ENCODE peak calls at places on chromosomes 13 and 19, in eight cellular contexts. One of them, this sample, is unnamed.

GRCh38 chr19:15210323-15210774 is 9.6 kb upstream of the NOTCH3 start:
- DNase-seq in OCI-M1: peak; percentile 92
- DNase-seq in activated naive CD8-positive, alpha-beta T cell treated with anti-CD3 and anti-CD28 coated beads for 36 hours: no peak
- DNase-seq in activated gamma-delta T cell treated with anti-CD3 and anti-CD28 coated beads, Interleukin-2, amount 50 U/mL, for 16 hours: no peak
- DNase-seq in activated T-cell treated with anti-CD3 and anti-CD28 coated beads for 4 hours: no peak
- DNase-seq in NCI-H526 treated with DMSO at 0.1 percent for 48 hours: no peak
- DNase-seq in left ventricle myocardium superior: peak; percentile 49
- DNase-seq in pancreas: no peak
- DNase-seq in this sample: no peak

GRCh38 chr19:19146865-19147264 is 8.6 kb upstream of the TMEM161A start:
- DNase-seq in OCI-M1: no peak
- DNase-seq in activated naive CD8-positive, alpha-beta T cell treated with anti-CD3 and anti-CD28 coated beads for 36 hours: no peak
- DNase-seq in activated gamma-delta T cell treated with anti-CD3 and anti-CD28 coated beads, Interleukin-2, amount 50 U/mL, for 16 hours: no peak
- DNase-seq in activated T-cell treated with anti-CD3 and anti-CD28 coated beads for 4 hours: no peak
- DNase-seq in NCI-H526 treated with DMSO at 0.1 percent for 48 hours: no peak
- DNase-seq in left ventricle myocardium superior: no peak
- DNase-seq in pancreas: no peak
- DNase-seq in this sample: no peak

GRCh38 chr19:3916033-3916432 is 16.8 kb upstream of the NMRK2 start:
- DNase-seq in OCI-M1: no peak
- DNase-seq in activated naive CD8-positive, alpha-beta T cell treated with anti-CD3 and anti-CD28 coated beads for 36 hours: no peak
- DNase-seq in activated gamma-delta T cell treated with anti-CD3 and anti-CD28 coated beads, Interleukin-2, amount 50 U/mL, for 16 hours: no peak
- DNase-seq in activated T-cell treated with anti-CD3 and anti-CD28 coated beads for 4 hours: no peak
- DNase-seq in NCI-H526 treated with DMSO at 0.1 percent for 48 hours: no peak
- DNase-seq in left ventricle myocardium superior: no peak
- DNase-seq in pancreas: no peak
- DNase-seq in this sample: no peak

GRCh38 chr13:50229935-50230334 is 214.7 kb downstream of the KCNRG start:
- DNase-seq in OCI-M1: no peak
- DNase-seq in activated naive CD8-positive, alpha-beta T cell treated with anti-CD3 and anti-CD28 coated beads for 36 hours: no peak
- DNase-seq in activated gamma-delta T cell treated with anti-CD3 and anti-CD28 coated beads, Interleukin-2, amount 50 U/mL, for 16 hours: no peak
- DNase-seq in activated T-cell treated with anti-CD3 and anti-CD28 coated beads for 4 hours: no peak
- DNase-seq in NCI-H526 treated with DMSO at 0.1 percent for 48 hours: no peak
- DNase-seq in left ventricle myocardium superior: no peak
- DNase-seq in pancreas: no peak
- DNase-seq in this sample: no peak

GRCh38 chr13:73521970-73522549 is 463.3 kb downstream of the KLF5 start:
- DNase-seq in OCI-M1: no peak
- DNase-seq in activated naive CD8-positive, alpha-beta T cell treated with anti-CD3 and anti-CD28 coated beads for 36 hours: no peak
- DNase-seq in activated gamma-delta T cell treated with anti-CD3 and anti-CD28 coated beads, Interleukin-2, amount 50 U/mL, for 16 hours: no peak
- DNase-seq in activated T-cell treated with anti-CD3 and anti-CD28 coated beads for 4 hours: no peak
- DNase-seq in NCI-H526 treated with DMSO at 0.1 percent for 48 hours: no peak
- DNase-seq in left ventricle myocardium superior: no peak
- DNase-seq in pancreas: no peak
- DNase-seq in this sample: no peak

GRCh38 chr13:22812793-22813192 is 368.0 kb upstream of the SGCG start:
- DNase-seq in OCI-M1: peak; percentile 77
- DNase-seq in activated naive CD8-positive, alpha-beta T cell treated with anti-CD3 and anti-CD28 coated beads for 36 hours: no peak
- DNase-seq in activated gamma-delta T cell treated with anti-CD3 and anti-CD28 coated beads, Interleukin-2, amount 50 U/mL, for 16 hours: no peak
- DNase-seq in activated T-cell treated with anti-CD3 and anti-CD28 coated beads for 4 hours: no peak
- DNase-seq in NCI-H526 treated with DMSO at 0.1 percent for 48 hours: no peak
- DNase-seq in left ventricle myocardium superior: peak; percentile 37
- DNase-seq in pancreas: no peak
- DNase-seq in this sample: no peak

GRCh38 chr13:41268764-41269163 is 5.4 kb upstream of the MTRF1 start:
- DNase-seq in OCI-M1: peak; percentile 66
- DNase-seq in activated naive CD8-positive, alpha-beta T cell treated with anti-CD3 and anti-CD28 coated beads for 36 hours: no peak
- DNase-seq in activated gamma-delta T cell treated with anti-CD3 and anti-CD28 coated beads, Interleukin-2, amount 50 U/mL, for 16 hours: no peak
- DNase-seq in activated T-cell treated with anti-CD3 and anti-CD28 coated beads for 4 hours: no peak
- DNase-seq in NCI-H526 treated with DMSO at 0.1 percent for 48 hours: no peak
- DNase-seq in left ventricle myocardium superior: no peak
- DNase-seq in pancreas: no peak
- DNase-seq in this sample: no peak

GRCh38 chr19:47813304-47813994 is 8.3 kb upstream of the CRX start:
- DNase-seq in OCI-M1: peak; percentile 89
- DNase-seq in activated naive CD8-positive, alpha-beta T cell treated with anti-CD3 and anti-CD28 coated beads for 36 hours: peak; percentile 74
- DNase-seq in activated gamma-delta T cell treated with anti-CD3 and anti-CD28 coated beads, Interleukin-2, amount 50 U/mL, for 16 hours: peak; percentile 70
- DNase-seq in activated T-cell treated with anti-CD3 and anti-CD28 coated beads for 4 hours: peak; percentile 74
- DNase-seq in NCI-H526 treated with DMSO at 0.1 percent for 48 hours: no peak
- DNase-seq in left ventricle myocardium superior: peak; percentile 83
- DNase-seq in pancreas: peak; percentile 53
- DNase-seq in this sample: peak; percentile 81

GRCh38 chr19:14479985-14480694 is 5.0 kb upstream of the PTGER1 start:
- DNase-seq in OCI-M1: peak; percentile 87
- DNase-seq in activated naive CD8-positive, alpha-beta T cell treated with anti-CD3 and anti-CD28 coated beads for 36 hours: peak; percentile 78
- DNase-seq in activated gamma-delta T cell treated with anti-CD3 and anti-CD28 coated beads, Interleukin-2, amount 50 U/mL, for 16 hours: peak; percentile 58
- DNase-seq in activated T-cell treated with anti-CD3 and anti-CD28 coated beads for 4 hours: peak; percentile 55
- DNase-seq in NCI-H526 treated with DMSO at 0.1 percent for 48 hours: no peak
- DNase-seq in left ventricle myocardium superior: peak; percentile 65
- DNase-seq in pancreas: no peak
- DNase-seq in this sample: peak; percentile 69

GRCh38 chr19:33167438-33167837 is 26.7 kb upstream of the LRP3 start:
- DNase-seq in OCI-M1: no peak
- DNase-seq in activated naive CD8-positive, alpha-beta T cell treated with anti-CD3 and anti-CD28 coated beads for 36 hours: no peak
- DNase-seq in activated gamma-delta T cell treated with anti-CD3 and anti-CD28 coated beads, Interleukin-2, amount 50 U/mL, for 16 hours: no peak
- DNase-seq in activated T-cell treated with anti-CD3 and anti-CD28 coated beads for 4 hours: no peak
- DNase-seq in NCI-H526 treated with DMSO at 0.1 percent for 48 hours: no peak
- DNase-seq in left ventricle myocardium superior: no peak
- DNase-seq in pancreas: no peak
- DNase-seq in this sample: no peak

GRCh38 chr13:30873519-30873918 is 32.6 kb upstream of the MEDAG start:
- DNase-seq in OCI-M1: no peak
- DNase-seq in activated naive CD8-positive, alpha-beta T cell treated with anti-CD3 and anti-CD28 coated beads for 36 hours: no peak
- DNase-seq in activated gamma-delta T cell treated with anti-CD3 and anti-CD28 coated beads, Interleukin-2, amount 50 U/mL, for 16 hours: no peak
- DNase-seq in activated T-cell treated with anti-CD3 and anti-CD28 coated beads for 4 hours: no peak
- DNase-seq in NCI-H526 treated with DMSO at 0.1 percent for 48 hours: no peak
- DNase-seq in left ventricle myocardium superior: no peak
- DNase-seq in pancreas: no peak
- DNase-seq in this sample: no peak

GRCh38 chr13:113447596-113447995 is 5.7 kb downstream of the ADPRHL1 start:
- DNase-seq in OCI-M1: no peak
- DNase-seq in activated naive CD8-positive, alpha-beta T cell treated with anti-CD3 and anti-CD28 coated beads for 36 hours: no peak
- DNase-seq in activated gamma-delta T cell treated with anti-CD3 and anti-CD28 coated beads, Interleukin-2, amount 50 U/mL, for 16 hours: no peak
- DNase-seq in activated T-cell treated with anti-CD3 and anti-CD28 coated beads for 4 hours: no peak
- DNase-seq in NCI-H526 treated with DMSO at 0.1 percent for 48 hours: no peak
- DNase-seq in left ventricle myocardium superior: no peak
- DNase-seq in pancreas: no peak
- DNase-seq in this sample: no peak

GRCh38 chr19:12195501-12195860 is 32.6 kb downstream of the ZNF136 start:
- DNase-seq in OCI-M1: no peak
- DNase-seq in activated naive CD8-positive, alpha-beta T cell treated with anti-CD3 and anti-CD28 coated beads for 36 hours: no peak
- DNase-seq in activated gamma-delta T cell treated with anti-CD3 and anti-CD28 coated beads, Interleukin-2, amount 50 U/mL, for 16 hours: no peak
- DNase-seq in activated T-cell treated with anti-CD3 and anti-CD28 coated beads for 4 hours: no peak
- DNase-seq in NCI-H526 treated with DMSO at 0.1 percent for 48 hours: no peak
- DNase-seq in left ventricle myocardium superior: no peak
- DNase-seq in pancreas: no peak
- DNase-seq in this sample: no peak

GRCh38 chr19:33251526-33252090 is 26.0 kb upstream of the SLC7A10 start:
- DNase-seq in OCI-M1: no peak
- DNase-seq in activated naive CD8-positive, alpha-beta T cell treated with anti-CD3 and anti-CD28 coated beads for 36 hours: no peak
- DNase-seq in activated gamma-delta T cell treated with anti-CD3 and anti-CD28 coated beads, Interleukin-2, amount 50 U/mL, for 16 hours: no peak
- DNase-seq in activated T-cell treated with anti-CD3 and anti-CD28 coated beads for 4 hours: no peak
- DNase-seq in NCI-H526 treated with DMSO at 0.1 percent for 48 hours: no peak
- DNase-seq in left ventricle myocardium superior: peak; percentile 7
- DNase-seq in pancreas: no peak
- DNase-seq in this sample: no peak

GRCh38 chr13:87678353-87678752 is 7.2 kb downstream of the SLITRK5 start:
- DNase-seq in OCI-M1: peak; percentile 32
- DNase-seq in activated naive CD8-positive, alpha-beta T cell treated with anti-CD3 and anti-CD28 coated beads for 36 hours: no peak
- DNase-seq in activated gamma-delta T cell treated with anti-CD3 and anti-CD28 coated beads, Interleukin-2, amount 50 U/mL, for 16 hours: no peak
- DNase-seq in activated T-cell treated with anti-CD3 and anti-CD28 coated beads for 4 hours: no peak
- DNase-seq in NCI-H526 treated with DMSO at 0.1 percent for 48 hours: no peak
- DNase-seq in left ventricle myocardium superior: no peak
- DNase-seq in pancreas: no peak
- DNase-seq in this sample: no peak

GRCh38 chr19:48511800-48512503 is at the start of gene LMTK3:
- DNase-seq in OCI-M1: peak; percentile 27
- DNase-seq in activated naive CD8-positive, alpha-beta T cell treated with anti-CD3 and anti-CD28 coated beads for 36 hours: peak; percentile 79
- DNase-seq in activated gamma-delta T cell treated with anti-CD3 and anti-CD28 coated beads, Interleukin-2, amount 50 U/mL, for 16 hours: peak; percentile 63
- DNase-seq in activated T-cell treated with anti-CD3 and anti-CD28 coated beads for 4 hours: peak; percentile 66
- DNase-seq in NCI-H526 treated with DMSO at 0.1 percent for 48 hours: no peak
- DNase-seq in left ventricle myocardium superior: no peak
- DNase-seq in pancreas: no peak
- DNase-seq in this sample: peak; percentile 81

GRCh38 chr19:39795001-39795400 is 16.3 kb downstream of the LEUTX start:
- DNase-seq in OCI-M1: no peak
- DNase-seq in activated naive CD8-positive, alpha-beta T cell treated with anti-CD3 and anti-CD28 coated beads for 36 hours: no peak
- DNase-seq in activated gamma-delta T cell treated with anti-CD3 and anti-CD28 coated beads, Interleukin-2, amount 50 U/mL, for 16 hours: no peak
- DNase-seq in activated T-cell treated with anti-CD3 and anti-CD28 coated beads for 4 hours: no peak
- DNase-seq in NCI-H526 treated with DMSO at 0.1 percent for 48 hours: no peak
- DNase-seq in left ventricle myocardium superior: no peak
- DNase-seq in pancreas: no peak
- DNase-seq in this sample: no peak

GRCh38 chr19:10565028-10565566 is 713 bp downstream of the KRI1 start:
- DNase-seq in OCI-M1: peak; percentile 90
- DNase-seq in activated naive CD8-positive, alpha-beta T cell treated with anti-CD3 and anti-CD28 coated beads for 36 hours: peak; percentile 69
- DNase-seq in activated gamma-delta T cell treated with anti-CD3 and anti-CD28 coated beads, Interleukin-2, amount 50 U/mL, for 16 hours: peak; percentile 35
- DNase-seq in activated T-cell treated with anti-CD3 and anti-CD28 coated beads for 4 hours: peak; percentile 36
- DNase-seq in NCI-H526 treated with DMSO at 0.1 percent for 48 hours: no peak
- DNase-seq in left ventricle myocardium superior: peak; percentile 61
- DNase-seq in pancreas: no peak
- DNase-seq in this sample: peak; percentile 79

GRCh38 chr13:37656247-37656940 is 57.8 kb upstream of the POSTN start:
- DNase-seq in OCI-M1: no peak
- DNase-seq in activated naive CD8-positive, alpha-beta T cell treated with anti-CD3 and anti-CD28 coated beads for 36 hours: no peak
- DNase-seq in activated gamma-delta T cell treated with anti-CD3 and anti-CD28 coated beads, Interleukin-2, amount 50 U/mL, for 16 hours: no peak
- DNase-seq in activated T-cell treated with anti-CD3 and anti-CD28 coated beads for 4 hours: no peak
- DNase-seq in NCI-H526 treated with DMSO at 0.1 percent for 48 hours: no peak
- DNase-seq in left ventricle myocardium superior: no peak
- DNase-seq in pancreas: no peak
- DNase-seq in this sample: no peak

GRCh38 chr19:45526143-45526542 is 18.9 kb downstream of the VASP start:
- DNase-seq in OCI-M1: no peak
- DNase-seq in activated naive CD8-positive, alpha-beta T cell treated with anti-CD3 and anti-CD28 coated beads for 36 hours: no peak
- DNase-seq in activated gamma-delta T cell treated with anti-CD3 and anti-CD28 coated beads, Interleukin-2, amount 50 U/mL, for 16 hours: no peak
- DNase-seq in activated T-cell treated with anti-CD3 and anti-CD28 coated beads for 4 hours: no peak
- DNase-seq in NCI-H526 treated with DMSO at 0.1 percent for 48 hours: peak; percentile 47
- DNase-seq in left ventricle myocardium superior: peak; percentile 73
- DNase-seq in pancreas: peak; percentile 53
- DNase-seq in this sample: peak; percentile 40

GRCh38 chr13:64993514-64994164 is 2236.5 kb downstream of the PCDH9 start:
- DNase-seq in OCI-M1: peak; percentile 62
- DNase-seq in activated naive CD8-positive, alpha-beta T cell treated with anti-CD3 and anti-CD28 coated beads for 36 hours: no peak
- DNase-seq in activated gamma-delta T cell treated with anti-CD3 and anti-CD28 coated beads, Interleukin-2, amount 50 U/mL, for 16 hours: no peak
- DNase-seq in activated T-cell treated with anti-CD3 and anti-CD28 coated beads for 4 hours: no peak
- DNase-seq in NCI-H526 treated with DMSO at 0.1 percent for 48 hours: no peak
- DNase-seq in left ventricle myocardium superior: no peak
- DNase-seq in pancreas: no peak
- DNase-seq in this sample: no peak

GRCh38 chr19:16587031-16588023 is 15.1 kb upstream of the SLC35E1 start:
- DNase-seq in OCI-M1: peak; percentile 55
- DNase-seq in activated naive CD8-positive, alpha-beta T cell treated with anti-CD3 and anti-CD28 coated beads for 36 hours: peak; percentile 58
- DNase-seq in activated gamma-delta T cell treated with anti-CD3 and anti-CD28 coated beads, Interleukin-2, amount 50 U/mL, for 16 hours: no peak
- DNase-seq in activated T-cell treated with anti-CD3 and anti-CD28 coated beads for 4 hours: peak; percentile 61
- DNase-seq in NCI-H526 treated with DMSO at 0.1 percent for 48 hours: no peak
- DNase-seq in left ventricle myocardium superior: peak; percentile 51
- DNase-seq in pancreas: no peak
- DNase-seq in this sample: peak; percentile 89

GRCh38 chr13:97113231-97114001 is 108.7 kb upstream of the MBNL2 start:
- DNase-seq in OCI-M1: peak; percentile 20
- DNase-seq in activated naive CD8-positive, alpha-beta T cell treated with anti-CD3 and anti-CD28 coated beads for 36 hours: no peak
- DNase-seq in activated gamma-delta T cell treated with anti-CD3 and anti-CD28 coated beads, Interleukin-2, amount 50 U/mL, for 16 hours: no peak
- DNase-seq in activated T-cell treated with anti-CD3 and anti-CD28 coated beads for 4 hours: no peak
- DNase-seq in NCI-H526 treated with DMSO at 0.1 percent for 48 hours: peak; percentile 8
- DNase-seq in left ventricle myocardium superior: no peak
- DNase-seq in pancreas: no peak
- DNase-seq in this sample: no peak

GRCh38 chr19:49985926-49986325 is 25.0 kb upstream of the SIGLEC11 start:
- DNase-seq in OCI-M1: no peak
- DNase-seq in activated naive CD8-positive, alpha-beta T cell treated with anti-CD3 and anti-CD28 coated beads for 36 hours: no peak
- DNase-seq in activated gamma-delta T cell treated with anti-CD3 and anti-CD28 coated beads, Interleukin-2, amount 50 U/mL, for 16 hours: no peak
- DNase-seq in activated T-cell treated with anti-CD3 and anti-CD28 coated beads for 4 hours: no peak
- DNase-seq in NCI-H526 treated with DMSO at 0.1 percent for 48 hours: no peak
- DNase-seq in left ventricle myocardium superior: no peak
- DNase-seq in pancreas: no peak
- DNase-seq in this sample: no peak

GRCh38 chr13:41939403-41939802 is 21.5 kb downstream of the VWA8 start:
- DNase-seq in OCI-M1: no peak
- DNase-seq in activated naive CD8-positive, alpha-beta T cell treated with anti-CD3 and anti-CD28 coated beads for 36 hours: no peak
- DNase-seq in activated gamma-delta T cell treated with anti-CD3 and anti-CD28 coated beads, Interleukin-2, amount 50 U/mL, for 16 hours: no peak
- DNase-seq in activated T-cell treated with anti-CD3 and anti-CD28 coated beads for 4 hours: no peak
- DNase-seq in NCI-H526 treated with DMSO at 0.1 percent for 48 hours: no peak
- DNase-seq in left ventricle myocardium superior: no peak
- DNase-seq in pancreas: no peak
- DNase-seq in this sample: no peak

GRCh38 chr13:75181906-75182305 is 300.1 kb downstream of the TBC1D4 start:
- DNase-seq in OCI-M1: no peak
- DNase-seq in activated naive CD8-positive, alpha-beta T cell treated with anti-CD3 and anti-CD28 coated beads for 36 hours: no peak
- DNase-seq in activated gamma-delta T cell treated with anti-CD3 and anti-CD28 coated beads, Interleukin-2, amount 50 U/mL, for 16 hours: no peak
- DNase-seq in activated T-cell treated with anti-CD3 and anti-CD28 coated beads for 4 hours: no peak
- DNase-seq in NCI-H526 treated with DMSO at 0.1 percent for 48 hours: no peak
- DNase-seq in left ventricle myocardium superior: no peak
- DNase-seq in pancreas: no peak
- DNase-seq in this sample: no peak

GRCh38 chr19:4284176-4284958 is 5.3 kb downstream of the SHD start:
- DNase-seq in OCI-M1: peak; percentile 58
- DNase-seq in activated naive CD8-positive, alpha-beta T cell treated with anti-CD3 and anti-CD28 coated beads for 36 hours: no peak
- DNase-seq in activated gamma-delta T cell treated with anti-CD3 and anti-CD28 coated beads, Interleukin-2, amount 50 U/mL, for 16 hours: no peak
- DNase-seq in activated T-cell treated with anti-CD3 and anti-CD28 coated beads for 4 hours: no peak
- DNase-seq in NCI-H526 treated with DMSO at 0.1 percent for 48 hours: peak; percentile 11
- DNase-seq in left ventricle myocardium superior: no peak
- DNase-seq in pancreas: no peak
- DNase-seq in this sample: peak; percentile 12

GRCh38 chr13:38262211-38262610 is 87.4 kb upstream of the UFM1 start:
- DNase-seq in OCI-M1: no peak
- DNase-seq in activated naive CD8-positive, alpha-beta T cell treated with anti-CD3 and anti-CD28 coated beads for 36 hours: no peak
- DNase-seq in activated gamma-delta T cell treated with anti-CD3 and anti-CD28 coated beads, Interleukin-2, amount 50 U/mL, for 16 hours: no peak
- DNase-seq in activated T-cell treated with anti-CD3 and anti-CD28 coated beads for 4 hours: no peak
- DNase-seq in NCI-H526 treated with DMSO at 0.1 percent for 48 hours: no peak
- DNase-seq in left ventricle myocardium superior: no peak
- DNase-seq in pancreas: no peak
- DNase-seq in this sample: no peak

GRCh38 chr19:2529473-2529918 is 53.6 kb downstream of the GADD45B start:
- DNase-seq in OCI-M1: no peak
- DNase-seq in activated naive CD8-positive, alpha-beta T cell treated with anti-CD3 and anti-CD28 coated beads for 36 hours: no peak
- DNase-seq in activated gamma-delta T cell treated with anti-CD3 and anti-CD28 coated beads, Interleukin-2, amount 50 U/mL, for 16 hours: no peak
- DNase-seq in activated T-cell treated with anti-CD3 and anti-CD28 coated beads for 4 hours: no peak
- DNase-seq in NCI-H526 treated with DMSO at 0.1 percent for 48 hours: no peak
- DNase-seq in left ventricle myocardium superior: no peak
- DNase-seq in pancreas: no peak
- DNase-seq in this sample: no peak

GRCh38 chr13:77544365-77544764 is 8.9 kb downstream of the SCEL start:
- DNase-seq in OCI-M1: no peak
- DNase-seq in activated naive CD8-positive, alpha-beta T cell treated with anti-CD3 and anti-CD28 coated beads for 36 hours: no peak
- DNase-seq in activated gamma-delta T cell treated with anti-CD3 and anti-CD28 coated beads, Interleukin-2, amount 50 U/mL, for 16 hours: no peak
- DNase-seq in activated T-cell treated with anti-CD3 and anti-CD28 coated beads for 4 hours: no peak
- DNase-seq in NCI-H526 treated with DMSO at 0.1 percent for 48 hours: no peak
- DNase-seq in left ventricle myocardium superior: peak; percentile 71
- DNase-seq in pancreas: peak; percentile 27
- DNase-seq in this sample: no peak

This sample was measured in DND-41.